ENCODE peak calls at places on chromosomes 12 and 14, in eight cellular contexts. T, W, K, I, O, D, X and Z are unnamed samples.
A peak's percentile ranks its signal among the peaks of the same experiment; 100 is the strongest.

GRCh38 chr12:99758997-99759396 is 111.4 kb downstream of the GARIN6 start:
- DNase-seq in T (no peak), W (no peak), K (no peak), I (no peak), O (no peak), D (no peak), X (no peak), Z (no peak)

GRCh38 chr14:34354556-34354955 is 107.5 kb downstream of the SPTSSA start:
- DNase-seq in T (no peak), W (no peak), K (no peak), I (no peak), O (no peak), D (no peak), X (no peak), Z (no peak)

GRCh38 chr14:93042968-93043940 is 72.5 kb downstream of the ITPK1 start:
- DNase-seq in T (no peak), W (no peak), K (no peak), I (peak; percentile 84), O (no peak), D (no peak), X (no peak), Z (no peak)

GRCh38 chr14:79659995-79660975 is 551.0 kb downstream of the DIO2 start:
- DNase-seq in T (no peak), W (no peak), K (no peak), I (peak; percentile 74), O (no peak), D (no peak), X (no peak), Z (no peak)

GRCh38 chr12:513446-513845 is 53.7 kb downstream of the B4GALNT3 start:
- DNase-seq in T (no peak), W (no peak), K (no peak), I (no peak), O (no peak), D (no peak), X (no peak), Z (no peak)

GRCh38 chr12:25689996-25690501 is 137.0 kb upstream of the LMNTD1 start:
- DNase-seq in T (no peak), W (no peak), K (no peak), I (peak; percentile 42), O (no peak), D (no peak), X (no peak), Z (no peak)

GRCh38 chr12:131455218-131455506 is 255.7 kb upstream of the SFSWAP start:
- DNase-seq in T (no peak), W (no peak), K (no peak), I (no peak), O (no peak), D (no peak), X (no peak), Z (no peak)

GRCh38 chr12:6684609-6685008 is 4.6 kb downstream of the ZNF384 start:
- DNase-seq in T (peak; percentile 33), W (peak; percentile 27), K (peak; percentile 23), I (no peak), O (peak; percentile 40), D (no peak), X (no peak), Z (peak; percentile 44)

GRCh38 chr14:90811641-90812040 is 4.6 kb downstream of the TTC7B start:
- DNase-seq in T (no peak), W (no peak), K (no peak), I (no peak), O (no peak), D (no peak), X (no peak), Z (no peak)

GRCh38 chr12:130686511-130686981 is 29.6 kb downstream of the RIMBP2 start:
- DNase-seq in T (no peak), W (no peak), K (no peak), I (no peak), O (no peak), D (no peak), X (no peak), Z (no peak)

GRCh38 chr12:26496170-26496569 is 300.8 kb downstream of the SSPN start:
- DNase-seq in T (no peak), W (no peak), K (no peak), I (peak; percentile 26), O (no peak), D (no peak), X (no peak), Z (no peak)

GRCh38 chr12:112905451-112906089 is 1.2 kb upstream of the OAS1 start:
- DNase-seq in T (no peak), W (no peak), K (no peak), I (no peak), O (no peak), D (no peak), X (no peak), Z (no peak)

GRCh38 chr14:95425369-95426115 is 90.9 kb downstream of the SYNE3 start:
- DNase-seq in T (no peak), W (no peak), K (no peak), I (no peak), O (no peak), D (no peak), X (no peak), Z (no peak)

GRCh38 chr12:124036117-124037109 is 63.4 kb downstream of the ZNF664 start:
- DNase-seq in T (peak; percentile 11), W (peak; percentile 36), K (peak; percentile 49), I (peak; percentile 36), O (peak; percentile 27), D (peak; percentile 28), X (no peak), Z (peak; percentile 73)

GRCh38 chr12:81403348-81403747 is 325.5 kb downstream of the ACSS3 start:
- DNase-seq in T (no peak), W (no peak), K (no peak), I (no peak), O (no peak), D (no peak), X (no peak), Z (no peak)

GRCh38 chr12:82857276-82857675 is 170.6 kb downstream of the TMTC2 start:
- DNase-seq in T (no peak), W (no peak), K (no peak), I (no peak), O (no peak), D (no peak), X (no peak), Z (no peak)